ENCODE peak calls at places on chromosomes 6 and 20, in four cellular contexts. Z is mesendoderm, R is neuronal stem cell, T is IMR-90. V is an unnamed sample.
A peak's percentile ranks its signal among the peaks of the same experiment; 100 is the strongest.

GRCh38 chr20:39660251-39660650 is 698.1 kb downstream of the DHX35 start:
- DNase-seq in R (no peak), T (no peak), Z (no peak), V (no peak)

GRCh38 chr6:124859366-124859765 is 102.9 kb upstream of the RNF217 start:
- DNase-seq in Z (no peak), T (no peak), R (no peak), V (no peak)

GRCh38 chr6:105519954-105520353 is 117.1 kb upstream of the PREP start:
- DNase-seq in T (no peak), R (no peak), Z (no peak), V (no peak)

GRCh38 chr20:21826946-21827345 is 121.5 kb downstream of the PAX1 start:
- DNase-seq in Z (peak; percentile 83), R (peak; percentile 35), T (no peak), V (no peak)

GRCh38 chr6:144310761-144311160 is 25.6 kb downstream of the UTRN start:
- DNase-seq in Z (no peak), R (no peak), T (no peak), V (no peak)

GRCh38 chr6:46626228-46626909 is 26.2 kb downstream of the CYP39A1 start:
- DNase-seq in T (peak; percentile 21), Z (peak; percentile 26), R (peak; percentile 5), V (no peak)

GRCh38 chr6:134495893-134496253 is 178.0 kb upstream of the SGK1 start:
- DNase-seq in T (no peak), R (no peak), Z (no peak), V (no peak)

GRCh38 chr6:134925800-134926199 is 24.1 kb downstream of the ALDH8A1 start:
- DNase-seq in Z (no peak), R (no peak), T (peak; percentile 81), V (peak; percentile 92)

GRCh38 chr6:162778603-162779002 is 50.8 kb downstream of the PACRG start:
- DNase-seq in R (no peak), T (no peak), Z (no peak), V (no peak)

GRCh38 chr20:38330638-38331037 is 15.6 kb upstream of the LBP start:
- DNase-seq in Z (no peak), R (no peak), T (no peak), V (no peak)
- H3K23ac ChIP-seq in Z (no peak overlapping the region), R (no peak overlapping the region), T (no peak overlapping the region), V (no peak overlapping the region)

GRCh38 chr20:58688838-58689237 is 3.8 kb upstream of the NPEPL1 start:
- DNase-seq in R (no peak), Z (no peak), T (peak; percentile 14), V (no peak)

GRCh38 chr20:58690851-58691250 is 1.7 kb upstream of the NPEPL1 start:
- DNase-seq in Z (no peak), T (peak; percentile 22), R (no peak), V (no peak)

GRCh38 chr20:58690351-58690750 is 2.2 kb upstream of the NPEPL1 start:
- DNase-seq in R (no peak), Z (no peak), T (no peak), V (no peak)

GRCh38 chr20:58685988-58686387 is 6.6 kb upstream of the NPEPL1 start:
- DNase-seq in R (no peak), Z (no peak), T (no peak), V (no peak)

GRCh38 chr20:58688414-58688813 is 4.2 kb upstream of the NPEPL1 start:
- DNase-seq in T (no peak), R (no peak), Z (no peak), V (no peak)
- H3K23ac ChIP-seq in T (no peak overlapping the region), R (no peak overlapping the region), Z (no peak overlapping the region), V (no peak overlapping the region)

GRCh38 chr6:121884056-121884455 is 448.6 kb downstream of the GJA1 start:
- DNase-seq in Z (no peak), R (no peak), T (no peak), V (no peak)

GRCh38 chr6:121885399-121886152 is 450.1 kb downstream of the GJA1 start:
- DNase-seq in R (no peak), T (peak; percentile 85), Z (no peak), V (no peak)

GRCh38 chr6:121881974-121882667 is 446.7 kb downstream of the GJA1 start:
- DNase-seq in R (no peak), T (peak; percentile 92), Z (no peak), V (no peak)

GRCh38 chr6:121886223-121886830 is 450.9 kb downstream of the GJA1 start:
- DNase-seq in Z (no peak), T (peak; percentile 54), R (no peak), V (no peak)

GRCh38 chr6:121884621-121885020 is 449.2 kb downstream of the GJA1 start:
- DNase-seq in Z (no peak), T (peak; percentile 28), R (no peak), V (no peak)
- H3K23ac ChIP-seq in Z (no peak overlapping the region), T (no peak overlapping the region), R (no peak overlapping the region), V (no peak overlapping the region)

DNA sequence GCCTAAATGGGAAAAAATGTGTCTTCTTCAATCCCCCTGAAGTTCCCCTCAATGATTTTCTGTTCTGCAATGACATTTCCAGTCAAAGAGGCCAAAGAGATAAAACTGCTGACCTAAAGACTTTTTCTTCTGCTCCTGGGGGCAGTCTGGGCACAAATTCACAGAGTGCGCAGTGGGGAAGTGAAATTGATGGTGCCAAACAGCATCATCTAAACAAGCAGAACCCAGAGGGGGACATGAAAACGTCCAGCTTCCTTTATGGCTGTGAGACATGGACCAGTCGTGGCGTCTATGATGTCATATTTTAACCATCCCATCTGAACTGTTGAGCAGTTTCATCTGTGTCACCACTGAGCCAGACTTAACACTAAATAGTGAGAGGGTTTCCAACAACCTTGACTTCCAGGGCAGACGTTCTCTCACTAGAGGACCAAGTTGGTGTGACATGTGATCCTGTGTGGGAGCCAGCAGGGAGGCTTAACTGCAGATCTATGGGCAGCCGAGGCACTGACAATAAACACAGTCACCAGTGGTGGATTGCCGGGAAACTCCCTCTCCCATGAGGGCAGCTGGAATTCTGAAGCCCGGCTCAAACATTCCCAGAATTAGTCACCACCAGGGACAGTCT is 12.4 kb downstream of the SCML4 start:
- DNase-seq in R (no peak), Z (no peak), T (peak; percentile 21), V (peak; percentile 89)
- H3K23ac ChIP-seq in R (no peak overlapping the region), Z (no peak overlapping the region), T (peak overlapping the region; percentile 21), V (no peak overlapping the region)

GRCh38 chr6:49462071-49462470 is 982 bp downstream of the MMUT start:
- DNase-seq in T (peak; percentile 6), Z (no peak), R (no peak), V (no peak)

GRCh38 chr6:49463612-49463967 is 420 bp downstream of the CENPQ start:
- DNase-seq in R (no peak), T (no peak), Z (no peak), V (peak; percentile 23)

GRCh38 chr6:49464691-49465090 is 1.5 kb downstream of the CENPQ start:
- DNase-seq in R (no peak), Z (no peak), T (no peak), V (no peak)

GRCh38 chr6:49462599-49462926 is 490 bp downstream of the MMUT start:
- DNase-seq in R (no peak), T (no peak), Z (no peak), V (no peak)

DNA sequence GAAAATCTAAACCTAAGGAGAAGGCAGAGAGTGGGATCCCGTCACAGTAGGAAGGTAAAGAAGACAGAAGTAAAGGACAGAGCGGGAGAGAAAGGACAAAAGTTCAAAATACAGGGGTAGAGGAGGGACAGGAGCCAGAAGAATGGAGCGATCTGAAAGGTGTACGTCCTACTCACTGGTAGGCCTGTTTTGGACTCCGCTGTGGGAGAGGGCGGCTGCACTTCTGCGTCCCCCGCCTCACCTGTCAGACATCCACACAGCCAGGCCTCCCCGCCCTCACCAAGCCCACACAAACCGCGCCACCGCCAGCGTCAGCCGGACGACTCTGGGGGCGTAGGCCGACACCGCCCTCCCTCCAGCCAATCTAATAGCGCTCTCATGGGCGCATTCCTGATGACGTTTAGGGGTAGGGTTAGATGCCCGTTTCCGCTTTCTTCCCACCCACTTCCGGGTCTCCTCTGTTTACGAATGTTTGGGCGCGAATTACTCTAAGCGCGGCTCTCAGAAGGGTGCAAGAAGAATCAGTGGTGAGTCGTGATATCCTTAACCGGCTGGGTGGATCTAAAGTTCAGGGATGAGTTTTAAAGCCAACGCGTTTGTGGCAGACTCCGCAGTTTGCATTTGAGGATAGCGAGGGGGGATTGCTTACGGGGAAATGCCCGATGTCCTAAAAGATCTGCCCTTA is at the start of the genes CENPQ and MMUT:
- DNase-seq in Z (peak; percentile 98), R (peak; percentile 92), T (peak; percentile 93), V (peak; percentile 90)
- H3K23ac ChIP-seq in Z (no peak within 1 kb of the TSS), R (no peak within 1 kb of the TSS), T (peak within 1 kb of the TSS; percentile 72), V (no peak within 1 kb of the TSS)

V was measured in trophoblast cell.